ENCODE peak calls at places on chromosomes 6 and 20, in ten cellular contexts. Y is HCT116, H is Peyer's patch, S is IMR-90, P is lower leg skin, U is ovary, R is thyroid gland, I is body of pancreas, A is stomach, K is heart left ventricle. G is an unnamed sample.

GRCh38 chr6:35808688-35809087 is 3.5 kb downstream of the LHFPL5 start:
- DNase-seq in Y (no peak), K (no peak), A (no peak), R (no peak), I (no peak), H (no peak), P (no peak), U (no peak), S (no peak), G (peak; percentile 27)

GRCh38 chr6:147390909-147391536 is 117.5 kb upstream of the SAMD5 start:
- DNase-seq in K (no peak), U (no peak), R (no peak), I (no peak), H (no peak), A (no peak), S (peak; percentile 39), Y (peak; percentile 21), P (no peak), G (peak; percentile 13)

GRCh38 chr20:32091888-32092346 is 17.6 kb upstream of the TM9SF4 start:
- DNase-seq in K (peak; percentile 68), P (peak; percentile 58), H (peak; percentile 92), A (peak; percentile 78), Y (peak; percentile 62), U (peak; percentile 70), S (peak; percentile 72), R (peak; percentile 80), I (peak; percentile 85), G (peak; percentile 65)

GRCh38 chr20:48325656-48326433 is 502.0 kb downstream of the PREX1 start:
- DNase-seq in I (no peak), U (no peak), Y (no peak), H (no peak), R (no peak), P (no peak), S (no peak), A (no peak), K (no peak), G (no peak)

GRCh38 chr6:112037783-112038216 is 16.1 kb upstream of the CCN6 start:
- DNase-seq in U (peak; percentile 70), H (peak; percentile 66), Y (no peak), P (peak; percentile 88), S (peak; percentile 90), I (peak; percentile 43), A (peak; percentile 28), K (peak; percentile 35), R (peak; percentile 43), G (no peak)

GRCh38 chr6:136652656-136653055 is 102.4 kb upstream of the MAP7 start:
- DNase-seq in P (no peak), Y (no peak), K (no peak), S (no peak), U (no peak), R (no peak), A (no peak), H (no peak), I (no peak), G (no peak)

GRCh38 chr6:145836170-145836569 is 21.6 kb upstream of the FBXO30 start:
- DNase-seq in Y (no peak), R (no peak), H (no peak), K (no peak), S (peak; percentile 51), A (no peak), P (no peak), U (no peak), I (no peak), G (no peak)

GRCh38 chr6:120826253-120826652 is 508.0 kb downstream of the TBC1D32 start:
- DNase-seq in K (no peak), P (no peak), U (no peak), R (peak; percentile 65), A (peak; percentile 55), I (peak; percentile 61), S (no peak), H (peak; percentile 47), Y (peak; percentile 53), G (peak; percentile 18)

GRCh38 chr6:16759181-16759645 is 2.0 kb downstream of the ATXN1 start:
- DNase-seq in R (no peak), S (no peak), Y (no peak), U (no peak), P (no peak), K (no peak), H (no peak), A (no peak), I (peak; percentile 27), G (no peak)

GRCh38 chr20:60727425-60727824 is 524.6 kb upstream of the CDH4 start:
- DNase-seq in R (no peak), U (no peak), H (no peak), A (no peak), P (no peak), I (no peak), Y (no peak), K (no peak), S (no peak), G (no peak)

GRCh38 chr6:158043008-158043407 is 61.3 kb downstream of the SYNJ2 start:
- DNase-seq in H (no peak), R (no peak), S (no peak), I (no peak), U (no peak), A (no peak), K (no peak), P (no peak), Y (no peak), G (no peak)

GRCh38 chr6:24719125-24719931 is at the start of gene C6orf62:
- DNase-seq in I (peak; percentile 53), Y (no peak), A (peak; percentile 40), K (peak; percentile 35), R (peak; percentile 23), P (peak; percentile 33), S (peak; percentile 30), H (peak; percentile 61), U (peak; percentile 25), G (peak; percentile 77)

DNA sequence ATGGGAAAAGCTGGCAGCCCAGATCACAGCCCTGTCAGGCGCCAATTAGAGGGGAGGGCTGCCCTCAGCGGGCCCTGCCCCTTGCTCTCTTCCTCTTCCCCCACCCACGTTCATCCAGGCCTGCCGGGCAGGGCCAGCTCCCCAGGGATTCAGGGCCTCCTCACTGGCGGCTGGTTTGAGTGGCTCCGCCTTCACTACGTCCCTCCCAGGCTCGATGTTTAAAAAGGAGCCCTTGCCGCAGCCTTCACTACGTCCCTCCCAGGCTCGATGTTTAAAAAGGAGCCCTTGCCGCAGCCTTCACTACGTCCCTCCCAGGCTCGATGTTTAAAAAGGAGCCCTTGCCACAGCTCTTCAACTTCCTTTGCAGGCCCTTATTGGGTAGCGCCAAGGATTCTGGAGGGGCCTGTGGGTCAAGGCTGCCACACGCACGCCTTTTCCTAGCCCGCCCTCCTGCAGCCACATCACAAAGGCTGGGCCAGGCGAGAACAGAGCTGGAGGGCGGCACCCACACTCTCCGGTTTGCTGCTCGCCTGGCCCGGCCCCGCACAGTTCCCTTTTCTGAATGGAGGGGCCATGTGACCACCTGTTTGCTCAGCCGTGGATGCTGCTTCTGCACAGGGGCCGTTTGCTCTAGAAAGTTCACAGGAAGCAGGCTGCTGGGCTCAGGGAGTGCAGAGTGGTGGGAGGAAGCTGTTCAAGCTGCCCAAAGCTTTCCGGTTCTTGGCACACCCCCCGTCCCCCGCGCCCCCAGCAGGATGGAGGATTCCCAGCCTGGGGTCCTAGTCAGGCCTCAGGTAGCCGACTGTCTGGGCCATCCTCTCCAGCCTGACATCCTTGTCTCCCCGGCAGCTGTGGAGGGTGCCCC is 1.6 kb downstream of the SLC17A9 start:
- DNase-seq in S (peak; percentile 54), Y (no peak), H (peak; percentile 94), K (peak; percentile 78), A (peak; percentile 75), P (peak; percentile 62), I (peak; percentile 69), U (peak; percentile 81), R (peak; percentile 91), G (peak; percentile 61)
- TF ChIP-seq POLR2A in S (peak; percentile 37), Y (no peak), H (no peak), K (no peak), A (no peak), P (no peak), I (no peak), U (no peak), R (peak; percentile 30), G (no peak)

DNA sequence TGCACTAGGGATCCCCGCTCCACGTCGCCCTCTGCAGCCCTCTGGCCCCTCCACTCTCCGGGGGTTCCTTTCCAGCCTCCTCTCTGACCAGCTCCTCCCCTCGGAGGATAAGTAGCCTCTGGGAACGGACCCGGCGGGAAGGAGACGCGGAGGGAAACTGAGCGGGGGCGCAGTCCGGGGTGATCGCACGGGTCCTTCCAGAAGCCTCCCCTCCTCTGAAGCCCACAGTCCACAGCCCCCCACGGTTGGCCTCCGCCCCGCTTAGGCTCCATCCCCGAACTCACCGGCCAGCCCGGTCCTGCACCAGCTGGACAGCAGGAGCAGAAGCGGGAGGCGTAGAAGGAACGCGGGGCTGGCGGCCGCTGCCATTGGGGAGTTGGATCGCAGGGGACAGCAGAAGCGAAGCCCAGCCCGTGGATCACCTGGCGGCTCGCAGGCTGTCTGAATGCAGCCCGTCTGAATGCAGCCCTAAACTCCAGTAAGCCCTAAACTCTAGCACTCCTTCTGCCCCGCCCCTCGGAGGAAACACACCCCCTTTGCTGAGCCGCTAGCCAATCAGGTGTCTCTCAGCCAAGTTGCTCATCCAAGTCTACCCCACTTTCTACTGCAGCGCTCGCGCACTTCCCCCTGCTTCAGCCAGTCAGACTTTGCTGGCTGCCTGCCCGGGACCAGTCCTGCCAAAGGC is at the start of gene RAET1G:
- DNase-seq in K (peak; percentile 91), S (peak; percentile 96), I (peak; percentile 93), Y (peak; percentile 42), U (peak; percentile 94), H (peak; percentile 91), P (peak; percentile 93), R (peak; percentile 95), A (peak; percentile 88), G (peak; percentile 74)
- TF ChIP-seq POLR2A in K (no peak), S (no peak), I (no peak), Y (no peak), U (no peak), H (no peak), P (no peak), R (peak; percentile 74), A (no peak), G (no peak)

DNA sequence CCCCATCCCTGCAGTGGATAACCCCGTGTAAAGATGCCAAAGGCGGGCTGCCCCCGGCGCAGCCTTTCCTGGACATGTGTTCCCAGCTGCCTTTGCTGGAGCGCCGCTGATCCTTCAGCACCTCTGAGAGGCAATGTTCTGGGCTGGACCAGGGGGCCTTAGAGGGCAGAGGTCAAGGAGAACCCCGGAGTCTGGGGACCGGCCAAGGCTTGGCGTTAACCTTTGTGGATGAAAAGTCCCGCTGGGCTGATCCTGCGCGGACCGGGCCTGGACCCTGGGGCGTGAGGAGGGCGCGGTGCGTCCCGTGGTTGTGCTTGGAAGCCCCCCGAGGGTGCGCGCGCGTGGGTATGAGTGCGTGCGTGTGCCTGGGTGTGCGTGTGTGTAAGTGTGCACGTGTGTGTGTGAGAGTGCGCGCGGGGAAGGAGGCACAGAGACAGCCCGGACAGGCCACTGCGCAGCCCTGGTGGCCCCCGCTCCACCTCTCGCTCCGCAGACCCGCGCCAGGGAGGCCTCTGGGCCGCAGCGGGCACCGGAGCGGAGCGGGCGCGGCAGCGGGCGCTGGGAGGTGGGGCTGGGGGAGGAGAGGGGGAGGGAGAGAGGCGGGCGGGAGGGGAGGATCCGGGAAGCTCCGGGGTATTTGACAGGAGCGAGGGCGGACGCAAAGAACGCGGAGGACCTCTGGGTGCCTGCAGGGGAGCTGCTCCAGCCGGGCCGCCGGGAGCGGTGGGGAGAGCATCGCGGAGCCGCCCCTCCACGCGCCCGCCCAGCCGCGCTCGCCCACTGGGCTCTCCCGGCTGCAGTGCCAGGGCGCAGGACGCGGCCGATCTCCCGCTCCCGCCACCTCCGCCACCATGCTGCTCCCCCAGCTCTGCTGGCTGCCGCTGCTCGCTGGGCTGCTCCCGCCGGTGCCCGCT is at the start of gene SMOC2:
- DNase-seq in U (peak; percentile 70), H (no peak), K (peak; percentile 63), S (no peak), P (no peak), R (peak; percentile 60), A (no peak), Y (no peak), I (peak; percentile 32), G (no peak)
- TF ChIP-seq POLR2A in U (no peak), H (no peak), K (no peak), S (no peak), P (no peak), R (peak; percentile 27), A (no peak), Y (no peak), I (no peak), G (no peak)

GRCh38 chr6:34791842-34792604 is at the start of gene BLTP3A:
- DNase-seq in Y (peak; percentile 33), R (peak; percentile 71), U (peak; percentile 64), S (peak; percentile 62), P (peak; percentile 29), I (peak; percentile 73), A (peak; percentile 65), K (peak; percentile 83), H (peak; percentile 85), G (peak; percentile 93)
- TF ChIP-seq POLR2A in Y (peak; percentile 85), R (peak; percentile 79), U (no peak), S (no peak), P (no peak), I (peak; percentile 68), A (no peak), K (peak; percentile 36), H (peak; percentile 65), G (peak; percentile 87)